ENCODE peak calls at places on chromosome 1, in four cellular contexts. One of them, this sample, is unnamed.

GRCh38 chr1:178341218-178341956 is 155.4 kb downstream of the CLEC20A start:
- DNase-seq in fibroblast of mammary gland: peak; percentile 76
- DNase-seq in prostate gland: peak; percentile 82
- DNase-seq in lower leg skin: peak; percentile 61
- DNase-seq in this sample: no peak

GRCh38 chr1:169086603-169087455 is 19.7 kb upstream of the ATP1B1 start:
- DNase-seq in prostate gland: no peak
- DNase-seq in fibroblast of mammary gland: no peak
- DNase-seq in lower leg skin: no peak
- DNase-seq in this sample: no peak

GRCh38 chr1:46692806-46693770 is 21.4 kb downstream of the TEX38 start:
- DNase-seq in fibroblast of mammary gland: no peak
- DNase-seq in prostate gland: no peak
- DNase-seq in lower leg skin: no peak
- DNase-seq in this sample: peak; percentile 72

GRCh38 chr1:156707486-156708244 is 2.3 kb upstream of the CRABP2 start:
- DNase-seq in prostate gland: no peak
- DNase-seq in lower leg skin: no peak
- DNase-seq in fibroblast of mammary gland: peak; percentile 79
- DNase-seq in this sample: no peak

GRCh38 chr1:5389101-5389885 is 602.9 kb downstream of the NPHP4 start:
- DNase-seq in lower leg skin: no peak
- DNase-seq in prostate gland: no peak
- DNase-seq in fibroblast of mammary gland: no peak
- DNase-seq in this sample: no peak

GRCh38 chr1:1000357-1001056 is 610 bp upstream of the HES4 start:
- DNase-seq in prostate gland: peak; percentile 71
- DNase-seq in lower leg skin: peak; percentile 64
- DNase-seq in fibroblast of mammary gland: peak; percentile 82
- DNase-seq in this sample: peak; percentile 71

GRCh38 chr1:64223329-64224151 is 20.1 kb downstream of the UBE2U start:
- DNase-seq in lower leg skin: no peak
- DNase-seq in fibroblast of mammary gland: peak; percentile 89
- DNase-seq in prostate gland: no peak
- DNase-seq in this sample: no peak

GRCh38 chr1:95179205-95180001 is 54.6 kb upstream of the RWDD3 start:
- DNase-seq in lower leg skin: no peak
- DNase-seq in fibroblast of mammary gland: no peak
- DNase-seq in prostate gland: no peak
- DNase-seq in this sample: no peak

GRCh38 chr1:187236676-187237075 is 407.9 kb downstream of the PLA2G4A start:
- DNase-seq in fibroblast of mammary gland: no peak
- DNase-seq in prostate gland: no peak
- DNase-seq in lower leg skin: no peak
- DNase-seq in this sample: no peak

GRCh38 chr1:184635347-184636155 is 119.1 kb downstream of the EDEM3 start:
- DNase-seq in prostate gland: no peak
- DNase-seq in fibroblast of mammary gland: peak; percentile 40
- DNase-seq in lower leg skin: no peak
- DNase-seq in this sample: no peak

GRCh38 chr1:192807968-192808587 is 761 bp upstream of the RGS2 start:
- DNase-seq in prostate gland: peak; percentile 6
- DNase-seq in lower leg skin: no peak
- DNase-seq in fibroblast of mammary gland: peak; percentile 78
- DNase-seq in this sample: no peak

GRCh38 chr1:86706018-86706417 is 1.6 kb downstream of the SH3GLB1 start:
- DNase-seq in fibroblast of mammary gland: no peak
- DNase-seq in prostate gland: no peak
- DNase-seq in lower leg skin: no peak
- DNase-seq in this sample: no peak

DNA sequence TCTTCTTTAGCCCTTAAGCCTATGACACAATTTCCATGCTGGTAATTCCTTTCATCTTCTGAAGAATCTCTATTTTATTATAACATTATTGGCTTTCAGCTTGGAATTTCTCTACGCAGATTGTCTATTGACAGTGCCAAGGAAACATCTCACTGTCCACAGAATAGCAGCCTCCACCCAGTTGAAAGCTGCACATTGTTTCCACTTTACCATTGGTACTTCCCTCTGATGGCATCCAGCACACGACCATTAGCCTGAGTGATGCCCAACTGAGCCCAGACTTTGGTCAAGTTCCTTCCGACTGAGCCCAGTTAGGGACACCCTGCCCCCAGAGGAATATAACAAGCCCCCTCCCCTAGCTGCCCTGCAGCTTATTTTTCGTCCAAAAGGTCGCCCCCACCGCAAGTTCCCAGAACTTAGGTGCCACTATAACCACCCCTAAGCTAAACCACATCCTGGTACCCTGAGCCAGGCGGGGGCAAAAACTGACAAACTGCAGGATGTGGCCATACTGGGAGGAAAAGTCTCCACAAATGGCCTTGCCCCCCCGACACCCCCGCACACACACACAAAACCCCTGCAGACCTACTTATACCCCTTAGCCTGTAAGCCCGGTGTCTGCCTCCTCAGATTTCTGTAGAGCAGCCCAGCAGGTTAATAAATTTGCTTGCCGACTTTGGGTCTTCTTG is 13.2 kb downstream of the GBP5 start:
- DNase-seq in lower leg skin: no peak
- DNase-seq in fibroblast of mammary gland: no peak
- DNase-seq in prostate gland: no peak
- DNase-seq in this sample: no peak
- H3K4me3 ChIP-seq in lower leg skin: no peak overlapping the region
- H3K4me3 ChIP-seq in fibroblast of mammary gland: no peak overlapping the region
- H3K4me3 ChIP-seq in prostate gland: no peak overlapping the region
- H3K4me3 ChIP-seq in this sample: no peak overlapping the region

GRCh38 chr1:101453844-101454243 is 217.0 kb downstream of the S1PR1 start:
- DNase-seq in lower leg skin: no peak
- DNase-seq in prostate gland: no peak
- DNase-seq in fibroblast of mammary gland: no peak
- DNase-seq in this sample: no peak
- TF ChIP-seq CTCF in lower leg skin: no peak
- TF ChIP-seq CTCF in prostate gland: no peak
- TF ChIP-seq CTCF in fibroblast of mammary gland: no peak
- TF ChIP-seq CTCF in this sample: no peak

GRCh38 chr1:26046313-26047031 is 554 bp upstream of the SLC30A2 start:
- DNase-seq in lower leg skin: no peak
- DNase-seq in fibroblast of mammary gland: no peak
- DNase-seq in prostate gland: no peak
- DNase-seq in this sample: no peak
- H3K4me3 ChIP-seq in lower leg skin: no peak overlapping the region
- H3K4me3 ChIP-seq in fibroblast of mammary gland: no peak overlapping the region
- H3K4me3 ChIP-seq in prostate gland: peak overlapping the region; percentile 4
- H3K4me3 ChIP-seq in this sample: no peak overlapping the region

GRCh38 chr1:150528997-150529396 is 13.4 kb downstream of the FALEC start:
- DNase-seq in lower leg skin: no peak
- DNase-seq in prostate gland: no peak
- DNase-seq in fibroblast of mammary gland: peak; percentile 92
- DNase-seq in this sample: no peak

GRCh38 chr1:150534002-150534401 is 15.2 kb upstream of the ADAMTSL4 start:
- DNase-seq in fibroblast of mammary gland: no peak
- DNase-seq in prostate gland: no peak
- DNase-seq in lower leg skin: no peak
- DNase-seq in this sample: no peak

GRCh38 chr1:150535511-150536281 is 13.5 kb upstream of the ADAMTSL4 start:
- DNase-seq in fibroblast of mammary gland: no peak
- DNase-seq in lower leg skin: no peak
- DNase-seq in prostate gland: no peak
- DNase-seq in this sample: no peak

GRCh38 chr1:150530491-150531159 is 15.1 kb downstream of the FALEC start:
- DNase-seq in lower leg skin: no peak
- DNase-seq in prostate gland: no peak
- DNase-seq in fibroblast of mammary gland: no peak
- DNase-seq in this sample: no peak

GRCh38 chr1:150532860-150533259 is 16.3 kb upstream of the ADAMTSL4 start:
- DNase-seq in lower leg skin: no peak
- DNase-seq in prostate gland: no peak
- DNase-seq in fibroblast of mammary gland: no peak
- DNase-seq in this sample: no peak
- TF ChIP-seq CTCF in lower leg skin: no peak
- TF ChIP-seq CTCF in prostate gland: no peak
- TF ChIP-seq CTCF in fibroblast of mammary gland: no peak
- TF ChIP-seq CTCF in this sample: no peak

GRCh38 chr1:209431813-209432442 is 151.6 kb upstream of the CAMK1G start:
- DNase-seq in prostate gland: no peak
- DNase-seq in lower leg skin: no peak
- DNase-seq in fibroblast of mammary gland: no peak
- DNase-seq in this sample: no peak
- H3K4me3 ChIP-seq in prostate gland: peak overlapping the region; percentile 15
- H3K4me3 ChIP-seq in lower leg skin: no peak overlapping the region
- H3K4me3 ChIP-seq in fibroblast of mammary gland: no peak overlapping the region
- H3K4me3 ChIP-seq in this sample: no peak overlapping the region